ENCODE peak calls at places on chromosomes 3 and 15, in nine cellular contexts. G is pancreas, S is HL-60, N is T-helper 17 cell, Z is stomach, E is gastrocnemius medialis, W is pons, K is HFFc6, L is non-pigmented ciliary epithelial cell. I is an unnamed sample.

GRCh38 chr3:19147905-19148767 is at the start of gene KCNH8:
- DNase-seq in W (peak; percentile 72), L (no peak), Z (peak; percentile 31), K (no peak), E (no peak), G (peak; percentile 80), S (no peak), N (no peak), I (no peak)

GRCh38 chr3:43747641-43748040 is 56.9 kb downstream of the ABHD5 start:
- DNase-seq in E (no peak), S (no peak), L (no peak), G (no peak), W (no peak), N (no peak), Z (no peak), K (peak; percentile 74), I (no peak)

GRCh38 chr15:36356511-36356910 is 222.9 kb upstream of the CDIN1 start:
- DNase-seq in L (no peak), K (no peak), G (no peak), E (no peak), W (no peak), Z (no peak), S (no peak), N (no peak), I (no peak)

GRCh38 chr15:78950906-78951840 is 6.3 kb upstream of the CTSH start:
- DNase-seq in Z (no peak), L (no peak), W (no peak), G (no peak), K (peak; percentile 45), E (no peak), S (no peak), N (no peak), I (no peak)

GRCh38 chr3:146781606-146782005 is 176.5 kb upstream of the PLSCR5 start:
- DNase-seq in S (no peak), W (no peak), L (no peak), E (no peak), Z (no peak), G (no peak), N (no peak), K (peak; percentile 29), I (no peak)

GRCh38 chr3:66702126-66702525 is 201.3 kb upstream of the LRIG1 start:
- DNase-seq in E (no peak), K (no peak), N (no peak), L (no peak), W (no peak), Z (no peak), G (no peak), S (no peak), I (no peak)

GRCh38 chr15:35427091-35427490 is 118.9 kb downstream of the DPH6 start:
- DNase-seq in N (no peak), Z (no peak), S (no peak), G (no peak), E (no peak), K (peak; percentile 60), W (peak; percentile 24), L (peak; percentile 57), I (peak; percentile 59)

GRCh38 chr3:57556459-57557087 is 499 bp downstream of the PDE12 start:
- DNase-seq in Z (peak; percentile 39), S (no peak), W (no peak), L (no peak), N (peak; percentile 21), E (peak; percentile 22), G (peak; percentile 80), K (no peak), I (no peak)

GRCh38 chr3:98945006-98945626 is 43.6 kb upstream of the DCBLD2 start:
- DNase-seq in Z (no peak), N (no peak), K (peak; percentile 55), S (no peak), G (no peak), W (no peak), L (no peak), E (no peak), I (no peak)

GRCh38 chr3:14254812-14255702 is 76.4 kb downstream of the LSM3 start:
- DNase-seq in G (no peak), K (no peak), W (no peak), L (no peak), S (no peak), N (no peak), E (no peak), Z (no peak), I (no peak)

I was measured in GM04504.